ENCODE peak calls at places on chromosome 14, in four cellular contexts. X, F, Z and J are unnamed samples.

GRCh38 chr14:100901391-100902183 is 1.9 kb downstream of the RTL1 start:
- DNase-seq in X (no peak), F (peak; percentile 5), Z (no peak), J (peak; percentile 9)

GRCh38 chr14:77872152-77872551 is 72.2 kb downstream of the ADCK1 start:
- DNase-seq in X (no peak), F (no peak), Z (no peak), J (no peak)

GRCh38 chr14:23294734-23295561 is 7.7 kb downstream of the PPP1R3E start:
- DNase-seq in X (peak; percentile 71), F (peak; percentile 28), Z (no peak), J (peak; percentile 58)

GRCh38 chr14:67004521-67004920 is 184.7 kb upstream of the GARIN2 start:
- DNase-seq in X (no peak), F (no peak), Z (no peak), J (no peak)

GRCh38 chr14:91252901-91253794 is 8.6 kb upstream of the GPR68 start:
- DNase-seq in X (peak; percentile 42), F (peak; percentile 72), Z (peak; percentile 83), J (no peak)

GRCh38 chr14:74938873-74939495 is 15.9 kb upstream of the RPS6KL1 start:
- DNase-seq in X (no peak), F (no peak), Z (no peak), J (no peak)

GRCh38 chr14:61368061-61368710 is 46.8 kb downstream of the PRKCH start:
- DNase-seq in X (no peak), F (no peak), Z (no peak), J (no peak)

GRCh38 chr14:24259282-24260025 is 3.5 kb downstream of the TGM1 start:
- DNase-seq in X (no peak), F (no peak), Z (no peak), J (no peak)

GRCh38 chr14:54333511-54333910 is 63.3 kb upstream of the CDKN3 start:
- DNase-seq in X (no peak), F (no peak), Z (no peak), J (no peak)

GRCh38 chr14:104665092-104665662 is 24.2 kb upstream of the INF2 start:
- DNase-seq in X (no peak), F (no peak), Z (no peak), J (no peak)

GRCh38 chr14:94685166-94685581 is 73.0 kb downstream of the SERPINA3 start:
- DNase-seq in X (no peak), F (no peak), Z (no peak), J (no peak)

GRCh38 chr14:53882684-53883083 is 73.9 kb downstream of the BMP4 start:
- DNase-seq in X (peak; percentile 30), F (no peak), Z (no peak), J (no peak)

GRCh38 chr14:89543420-89543790 is 126.4 kb upstream of the FOXN3 start:
- DNase-seq in X (no peak), F (no peak), Z (no peak), J (no peak)

GRCh38 chr14:100201701-100202100 is 37.2 kb upstream of the YY1 start:
- DNase-seq in X (no peak), F (no peak), Z (no peak), J (no peak)

GRCh38 chr14:34935552-34935951 is 47.2 kb upstream of the SRP54 start:
- DNase-seq in X (peak; percentile 72), F (no peak), Z (no peak), J (no peak)

GRCh38 chr14:54202288-54202687 is 194.5 kb upstream of the CDKN3 start:
- DNase-seq in X (no peak), F (no peak), Z (no peak), J (no peak)

GRCh38 chr14:101755591-101756324 is 5.8 kb upstream of the PPP2R5C start:
- DNase-seq in X (no peak), F (no peak), Z (peak; percentile 51), J (no peak)

GRCh38 chr14:55389330-55389729 is 22.3 kb downstream of the ATG14 start:
- DNase-seq in X (no peak), F (no peak), Z (no peak), J (no peak)

GRCh38 chr14:94307410-94307992 is 14.4 kb upstream of the SERPINA10 start:
- DNase-seq in X (no peak), F (no peak), Z (no peak), J (no peak)

GRCh38 chr14:21072102-21072501 is 2.0 kb downstream of the ARHGEF40 start:
- DNase-seq in X (no peak), F (no peak), Z (no peak), J (no peak)